ENCODE peak calls at places on chromosomes 11 and 22, in eight cellular contexts. K is PC-9, F is mammary epithelial cell, W is body of pancreas, O is foreskin keratinocyte, X is chondrocyte, N is endothelial cell of umbilical vein, U is endodermal cell. C is an unnamed sample.

GRCh38 chr11:94815705-94816344 is 47.7 kb downstream of the AMOTL1 start:
- DNase-seq in U (peak; percentile 72), N (no peak), F (peak; percentile 31), O (no peak), W (no peak), X (no peak), K (no peak), C (no peak)

GRCh38 chr22:47355776-47356432 is 593.5 kb downstream of the TBC1D22A start:
- DNase-seq in X (no peak), O (no peak), F (no peak), U (peak; percentile 14), N (no peak), K (no peak), W (no peak), C (no peak)

GRCh38 chr22:41367680-41368542 is 13.8 kb upstream of the TEF start:
- DNase-seq in W (peak; percentile 77), K (peak; percentile 32), N (no peak), U (no peak), F (peak; percentile 20), O (peak; percentile 24), X (no peak), C (peak; percentile 31)

GRCh38 chr22:41998361-41999261 is at the start of gene WBP2NL:
- DNase-seq in K (peak; percentile 72), W (peak; percentile 91), U (peak; percentile 36), X (peak; percentile 64), N (peak; percentile 79), F (peak; percentile 75), O (peak; percentile 72), C (peak; percentile 91)

GRCh38 chr11:9002920-9003572 is 755 bp downstream of the NRIP3 start:
- DNase-seq in N (no peak), O (no peak), X (no peak), W (no peak), K (no peak), F (no peak), U (no peak), C (no peak)

GRCh38 chr22:23832226-23833016 is 6.4 kb downstream of the DERL3 start:
- DNase-seq in K (no peak), O (no peak), U (no peak), N (no peak), W (no peak), X (peak; percentile 68), F (no peak), C (no peak)

GRCh38 chr11:12841946-12842630 is 167.0 kb upstream of the RASSF10 start:
- DNase-seq in N (peak; percentile 85), U (no peak), X (no peak), K (no peak), O (peak; percentile 73), F (peak; percentile 73), W (peak; percentile 82), C (no peak)

GRCh38 chr22:44102856-44103255 is 77.9 kb upstream of the PARVG start:
- DNase-seq in F (no peak), U (no peak), W (no peak), K (no peak), N (no peak), X (peak; percentile 28), O (no peak), C (no peak)

GRCh38 chr11:75946531-75947530 is 131.8 kb downstream of the UVRAG start:
- DNase-seq in U (peak; percentile 48), K (peak; percentile 56), F (peak; percentile 28), O (peak; percentile 55), X (no peak), W (peak; percentile 18), N (peak; percentile 22), C (peak; percentile 32)

GRCh38 chr22:50548046-50548912 is 2.6 kb downstream of the KLHDC7B start:
- DNase-seq in N (no peak), U (no peak), X (no peak), W (peak; percentile 45), O (no peak), K (no peak), F (no peak), C (no peak)

GRCh38 chr11:26700536-26701235 is 21.2 kb downstream of the SLC5A12 start:
- DNase-seq in F (no peak), U (no peak), W (no peak), K (no peak), N (no peak), O (no peak), X (no peak), C (no peak)

GRCh38 chr11:102390667-102391449 is 43.8 kb downstream of the BIRC2 start:
- DNase-seq in N (peak; percentile 63), F (peak; percentile 50), O (peak; percentile 44), U (peak; percentile 92), K (peak; percentile 55), W (peak; percentile 75), X (no peak), C (peak; percentile 72)

GRCh38 chr11:86818466-86819282 is 18.3 kb downstream of the PRSS23 start:
- DNase-seq in W (peak; percentile 33), N (peak; percentile 84), X (no peak), U (no peak), O (peak; percentile 52), K (peak; percentile 77), F (peak; percentile 50), C (no peak)

GRCh38 chr11:98365185-98365584 is 655.6 kb upstream of the CNTN5 start:
- DNase-seq in O (no peak), W (no peak), K (no peak), X (no peak), N (no peak), U (no peak), F (no peak), C (no peak)

GRCh38 chr11:130666781-130667251 is 218.4 kb downstream of the ADAMTS15 start:
- DNase-seq in F (no peak), K (no peak), W (no peak), X (no peak), U (no peak), N (no peak), O (no peak), C (no peak)

GRCh38 chr11:11779975-11780374 is 61.8 kb upstream of the USP47 start:
- DNase-seq in O (no peak), W (no peak), N (no peak), K (no peak), F (no peak), X (no peak), U (no peak), C (no peak)

GRCh38 chr11:78385205-78385604 is 32.4 kb downstream of the GAB2 start:
- DNase-seq in X (no peak), O (no peak), N (no peak), F (no peak), K (no peak), W (no peak), U (no peak), C (no peak)

GRCh38 chr22:36386900-36387663 is 685 bp downstream of the MYH9 start:
- DNase-seq in O (no peak), X (no peak), U (peak; percentile 53), W (peak; percentile 81), N (peak; percentile 30), F (no peak), K (peak; percentile 50), C (peak; percentile 78)

DNA sequence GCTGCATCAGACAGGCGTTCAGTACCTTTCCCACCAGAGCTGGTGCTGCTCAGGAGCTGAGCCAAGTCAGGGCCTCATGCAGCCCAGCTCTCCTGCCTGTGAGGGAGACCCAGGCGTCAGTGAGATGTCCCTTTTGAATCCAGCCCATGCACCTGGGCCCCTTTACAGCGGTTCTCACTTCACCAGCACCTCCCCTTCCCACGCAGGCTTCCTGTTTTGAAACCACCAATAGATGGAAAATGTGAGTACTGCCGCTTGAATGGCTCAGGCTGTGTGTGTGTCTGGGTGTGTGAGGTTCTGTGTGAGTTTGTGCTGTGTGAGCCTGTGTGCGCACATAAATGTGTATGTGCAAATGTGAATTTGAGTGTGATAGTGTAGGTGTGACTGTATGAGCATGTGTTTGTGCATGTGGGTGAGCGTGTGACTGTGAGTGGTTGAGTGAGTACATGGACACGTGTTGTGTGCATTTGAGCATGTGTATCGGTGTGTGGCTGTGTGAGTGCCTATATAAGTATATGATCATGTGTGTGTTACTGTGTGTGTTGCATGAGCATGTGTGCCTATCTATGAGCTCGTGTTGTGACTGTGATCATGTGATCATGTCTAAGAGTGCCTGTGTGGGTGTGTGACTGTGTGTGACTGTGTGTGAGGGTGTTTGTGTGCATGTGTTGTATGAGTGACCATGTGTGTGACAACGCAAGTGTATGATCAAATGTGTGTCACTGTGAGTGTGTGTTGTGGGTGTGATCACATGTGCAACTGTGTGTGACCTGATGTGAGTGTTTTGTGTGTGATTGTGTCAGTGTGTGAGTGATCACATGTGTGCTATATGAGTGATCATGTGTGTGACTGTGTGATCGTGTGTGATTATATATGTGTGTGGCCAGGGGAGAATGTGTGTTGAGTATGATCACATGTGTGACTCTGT is 88.7 kb downstream of the UBASH3B start:
- DNase-seq in U (peak; percentile 54), F (no peak), K (no peak), X (no peak), O (no peak), N (peak; percentile 82), W (peak; percentile 41), C (peak; percentile 44)
- TF ChIP-seq CTCF in U (no peak), F (no peak), K (no peak), X (no peak), O (no peak), N (no peak), W (no peak), C (no peak)

GRCh38 chr11:84899740-84900139 is 727.4 kb downstream of the DLG2 start:
- DNase-seq in O (no peak), X (no peak), U (peak; percentile 58), W (no peak), F (no peak), N (no peak), K (no peak), C (no peak)
- TF ChIP-seq CTCF in O (peak; percentile 44), X (peak; percentile 16), U (peak; percentile 89), W (no peak), F (no peak), N (no peak), K (peak; percentile 25), C (no peak)

GRCh38 chr11:118958577-118958976 is 2.5 kb downstream of the UPK2 start:
- DNase-seq in W (no peak), F (no peak), K (no peak), N (no peak), X (no peak), U (no peak), O (no peak), C (no peak)

GRCh38 chr11:118957549-118957948 is 1.5 kb downstream of the UPK2 start:
- DNase-seq in O (no peak), F (no peak), N (no peak), U (no peak), W (no peak), X (no peak), K (no peak), C (no peak)

GRCh38 chr11:118957968-118958367 is 1.9 kb downstream of the UPK2 start:
- DNase-seq in F (no peak), O (no peak), X (no peak), N (no peak), U (no peak), K (no peak), W (no peak), C (no peak)

GRCh38 chr11:118956094-118956846 is at the start of gene UPK2:
- DNase-seq in W (peak; percentile 90), K (peak; percentile 93), X (no peak), O (peak; percentile 62), U (peak; percentile 98), F (peak; percentile 72), N (peak; percentile 68), C (peak; percentile 90)

GRCh38 chr11:118956847-118957469 is 860 bp downstream of the UPK2 start:
- DNase-seq in X (no peak), W (no peak), N (no peak), O (no peak), F (no peak), K (no peak), U (no peak), C (no peak)
- TF ChIP-seq CTCF in X (peak; percentile 55), W (no peak), N (no peak), O (no peak), F (no peak), K (no peak), U (no peak), C (no peak)

GRCh38 chr11:121661796-121662508 is 209.2 kb upstream of the SORL1-AS1 start:
- DNase-seq in F (peak; percentile 39), K (no peak), U (no peak), W (no peak), N (peak; percentile 22), O (peak; percentile 15), X (no peak), C (no peak)
- TF ChIP-seq CTCF in F (no peak), K (no peak), U (no peak), W (no peak), N (no peak), O (no peak), X (peak; percentile 17), C (no peak)